ENCODE peak calls at places on chromosomes 11 and 22, in five cellular contexts. P is CD8-positive, alpha-beta T cell; J is HepG2; I is cardiac muscle cell; B is AG09309. U is an unnamed sample.

GRCh38 chr22:30116362-30117117 is 36.3 kb downstream of the HORMAD2 start:
- DNase-seq in B (peak; percentile 20), P (no peak), I (no peak), J (peak; percentile 52), U (peak; percentile 85)

GRCh38 chr11:68751331-68751856 is at the start of gene TESMIN:
- DNase-seq in P (peak; percentile 95), I (peak; percentile 95), J (peak; percentile 53), B (no peak), U (peak; percentile 79)

GRCh38 chr22:30195245-30196140 is 51.1 kb downstream of the LIF start:
- DNase-seq in P (no peak), B (no peak), I (no peak), J (peak; percentile 40), U (peak; percentile 72)

GRCh38 chr11:60891103-60891741 is 15.2 kb downstream of the PRPF19 start:
- DNase-seq in J (no peak), P (no peak), B (no peak), I (peak; percentile 23), U (no peak)

GRCh38 chr11:114180301-114181055 is 115.7 kb upstream of the NNMT start:
- DNase-seq in I (peak; percentile 48), B (no peak), J (peak; percentile 12), P (no peak), U (peak; percentile 47)

GRCh38 chr22:45317551-45318167 is 7.9 kb downstream of the FAM118A start:
- DNase-seq in B (peak; percentile 10), J (no peak), P (no peak), I (no peak), U (no peak)

GRCh38 chr11:2466069-2466801 is 21.4 kb downstream of the KCNQ1 start:
- DNase-seq in J (no peak), B (no peak), P (peak; percentile 47), I (no peak), U (no peak)

GRCh38 chr22:31960767-31961166 is 16.4 kb downstream of the YWHAH start:
- DNase-seq in P (no peak), I (no peak), J (no peak), B (no peak), U (no peak)

GRCh38 chr11:2510626-2511402 is 66.0 kb downstream of the KCNQ1 start:
- DNase-seq in I (no peak), B (no peak), P (no peak), J (no peak), U (no peak)

GRCh38 chr11:10302744-10303557 is 1.9 kb upstream of the ADM start:
- DNase-seq in P (peak; percentile 82), B (no peak), J (peak; percentile 70), I (peak; percentile 64), U (peak; percentile 70)

GRCh38 chr11:68329993-68330699 is 17.8 kb downstream of the LRP5 start:
- DNase-seq in I (no peak), B (no peak), J (no peak), P (no peak), U (no peak)

GRCh38 chr11:77081381-77081851 is 14.6 kb downstream of the CAPN5 start:
- DNase-seq in P (no peak), I (no peak), J (no peak), B (no peak), U (no peak)

GRCh38 chr11:64076764-64077163 is 41.0 kb downstream of the FLRT1 start:
- DNase-seq in J (no peak), B (no peak), P (no peak), I (no peak), U (no peak)

GRCh38 chr11:126405906-126406305 is 50.4 kb downstream of the ST3GAL4 start:
- DNase-seq in B (no peak), J (no peak), P (no peak), I (no peak), U (no peak)

U was measured in HCEC 1CT.